ENCODE peak calls at places on chromosomes 4 and X, in seven cellular contexts. O, R, G, C, L, Q and H are unnamed samples.

GRCh38 chrX:38881066-38881465 is 79.8 kb downstream of the MID1IP1 start:
- DNase-seq in O (no peak), R (no peak), G (no peak), C (no peak), L (no peak), Q (no peak), H (no peak)

GRCh38 chr4:122669911-122670738 is 49.3 kb upstream of the IL21 start:
- DNase-seq in O (no peak), R (no peak), G (no peak), C (no peak), L (no peak), Q (no peak), H (no peak)

GRCh38 chrX:110135618-110136017 is 132.7 kb downstream of the TMEM164 start:
- DNase-seq in O (no peak), R (no peak), G (no peak), C (no peak), L (no peak), Q (no peak), H (no peak)

GRCh38 chr4:117249333-117249732 is 164.0 kb upstream of the TRAM1L1 start:
- DNase-seq in O (no peak), R (no peak), G (no peak), C (no peak), L (no peak), Q (no peak), H (no peak)

GRCh38 chr4:2258091-2259035 is 3.5 kb downstream of the MXD4 start:
- DNase-seq in O (no peak), R (no peak), G (peak), C (no peak), L (no peak), Q (no peak), H (no peak)

GRCh38 chr4:47557255-47557654 is 72.2 kb downstream of the ATP10D start:
- DNase-seq in O (no peak), R (no peak), G (no peak), C (no peak), L (no peak), Q (no peak), H (no peak)

GRCh38 chr4:41418444-41418843 is 119.5 kb upstream of the LIMCH1 start:
- DNase-seq in O (no peak), R (no peak), G (peak), C (no peak), L (no peak), Q (no peak), H (peak)

GRCh38 chr4:10312568-10312967 is 144.7 kb downstream of the ZNF518B start:
- DNase-seq in O (no peak), R (no peak), G (no peak), C (no peak), L (no peak), Q (no peak), H (no peak)

GRCh38 chrX:24124227-24124799 is 25.2 kb upstream of the ZFX start:
- DNase-seq in O (no peak), R (no peak), G (no peak), C (no peak), L (no peak), Q (no peak), H (no peak)

GRCh38 chr4:13906727-13907126 is 279.2 kb upstream of the BOD1L1 start:
- DNase-seq in O (no peak), R (no peak), G (no peak), C (no peak), L (no peak), Q (no peak), H (peak)

GRCh38 chrX:108726748-108727147 is 9.6 kb downstream of the IRS4 start:
- DNase-seq in O (no peak), R (no peak), G (no peak), C (no peak), L (no peak), Q (no peak), H (no peak)

GRCh38 chr4:61041527-61041926 is 158.6 kb upstream of the ADGRL3 start:
- DNase-seq in O (no peak), R (no peak), G (no peak), C (no peak), L (no peak), Q (no peak), H (no peak)

GRCh38 chr4:996030-996993 is 3.1 kb upstream of the SLC26A1 start:
- DNase-seq in O (no peak), R (peak), G (no peak), C (no peak), L (no peak), Q (no peak), H (no peak)

GRCh38 chrX:112851161-112851779 is 10.6 kb upstream of the AMOT start:
- DNase-seq in O (no peak), R (no peak), G (no peak), C (no peak), L (no peak), Q (peak), H (no peak)

GRCh38 chrX:105636667-105637066 is 185.7 kb upstream of the NRK start:
- DNase-seq in O (no peak), R (no peak), G (no peak), C (no peak), L (no peak), Q (no peak), H (no peak)

GRCh38 chr4:170248576-170248975 is 158.8 kb upstream of the AADAT start:
- DNase-seq in O (no peak), R (no peak), G (no peak), C (no peak), L (no peak), Q (no peak), H (peak)

GRCh38 chr4:166481014-166481507 is 608.0 kb downstream of the TLL1 start:
- DNase-seq in O (no peak), R (no peak), G (no peak), C (no peak), L (no peak), Q (no peak), H (no peak)

GRCh38 chrX:397575-397974 is 10.9 kb upstream of the PPP2R3B start:
- DNase-seq in O (no peak), R (no peak), G (no peak), C (no peak), L (no peak), Q (no peak), H (peak)

GRCh38 chr4:158850371-158850770 is 81.5 kb downstream of the FNIP2 start:
- DNase-seq in O (no peak), R (no peak), G (no peak), C (no peak), L (no peak), Q (no peak), H (no peak)

GRCh38 chrX:123267220-123267619 is 83.1 kb downstream of the GRIA3 start:
- DNase-seq in O (no peak), R (no peak), G (no peak), C (no peak), L (no peak), Q (no peak), H (no peak)

GRCh38 chr4:52377563-52377962 is 281.5 kb downstream of the USP46 start:
- DNase-seq in O (no peak), R (no peak), G (no peak), C (no peak), L (no peak), Q (no peak), H (no peak)

GRCh38 chrX:20149326-20149725 is 7.7 kb upstream of the EIF1AX start:
- DNase-seq in O (no peak), R (no peak), G (no peak), C (no peak), L (no peak), Q (no peak), H (no peak)

GRCh38 chrX:110125435-110125834 is 122.5 kb downstream of the TMEM164 start:
- DNase-seq in O (no peak), R (no peak), G (no peak), C (no peak), L (no peak), Q (no peak), H (no peak)

GRCh38 chrX:71466979-71467523 is 65.9 kb upstream of the OGT start:
- DNase-seq in O (no peak), R (no peak), G (no peak), C (no peak), L (no peak), Q (no peak), H (no peak)

GRCh38 chr4:1249731-1250526 is 999 bp upstream of the CTBP1 start:
- DNase-seq in O (no peak), R (peak), G (peak), C (peak), L (peak), Q (peak), H (no peak)

GRCh38 chr4:187309456-187309855 is 585.8 kb upstream of the FAT1 start:
- DNase-seq in O (no peak), R (no peak), G (no peak), C (no peak), L (no peak), Q (no peak), H (peak)

GRCh38 chr4:140116442-140117104 is 37.4 kb downstream of the MAML3 start:
- DNase-seq in O (no peak), R (no peak), G (no peak), C (no peak), L (no peak), Q (no peak), H (no peak)

GRCh38 chr4:79472693-79473552 is 64.9 kb upstream of the GK2 start:
- DNase-seq in O (no peak), R (no peak), G (no peak), C (no peak), L (no peak), Q (no peak), H (no peak)

GRCh38 chr4:6301732-6302442 is 32.2 kb downstream of the WFS1 start:
- DNase-seq in O (no peak), R (no peak), G (no peak), C (no peak), L (no peak), Q (no peak), H (no peak)

GRCh38 chr4:38512840-38513239 is 151.2 kb upstream of the KLF3 start:
- DNase-seq in O (no peak), R (no peak), G (no peak), C (no peak), L (no peak), Q (no peak), H (no peak)

GRCh38 chr4:10371869-10372471 is 85.3 kb downstream of the ZNF518B start:
- DNase-seq in O (no peak), R (peak), G (no peak), C (no peak), L (no peak), Q (no peak), H (no peak)

GRCh38 chr4:107624024-107624423 is 96.0 kb downstream of the PAPSS1 start:
- DNase-seq in O (no peak), R (no peak), G (no peak), C (no peak), L (no peak), Q (no peak), H (no peak)